ENCODE peak calls at places on chromosomes 1 and 21, in ten cellular contexts. R is EL; M is HTR-8/SVneo; H is left ventricle myocardium superior; S is activated naive CD4-positive, alpha-beta T cell treated with anti-CD3 and anti-CD28 coated beads, Interleukin-2, amount 10 ng/mL, durations not matched to agents 7 days and 5 days; U is kidney; C is Daoy; A is activated naive CD8-positive, alpha-beta T cell treated with anti-CD3 and anti-CD28 coated beads, Interleukin-2, amount 50 U/mL, for 24 hours; T is lower leg skin; Z is heart right ventricle. X is an unnamed sample.

GRCh38 chr1:199867601-199868000 is 159.9 kb upstream of the NR5A2 start:
- DNase-seq in R (peak; percentile 33), M (no peak), H (no peak), S (no peak), U (no peak), C (peak; percentile 13), A (no peak), T (no peak), Z (no peak), X (no peak)

GRCh38 chr1:209850342-209850979 is 22.7 kb downstream of the UTP25 start:
- DNase-seq in R (peak; percentile 77), M (peak; percentile 58), H (peak; percentile 47), S (peak; percentile 39), U (no peak), C (peak; percentile 88), A (peak; percentile 47), T (no peak), Z (peak; percentile 28), X (peak; percentile 50)

GRCh38 chr1:154493276-154493675 is 8.7 kb upstream of the TDRD10 start:
- DNase-seq in R (no peak), M (no peak), H (peak; percentile 49), S (peak; percentile 45), U (peak; percentile 71), C (no peak), A (no peak), T (peak; percentile 86), Z (peak; percentile 82), X (no peak)

GRCh38 chr1:228021526-228022030 is 14.8 kb downstream of the WNT3A start:
- DNase-seq in R (no peak), M (no peak), H (peak; percentile 8), S (no peak), U (peak; percentile 55), C (no peak), A (no peak), T (peak; percentile 80), Z (no peak), X (no peak)

GRCh38 chr1:30888391-30888790 is 20.2 kb downstream of the SDC3 start:
- DNase-seq in R (peak; percentile 42), M (no peak), H (peak; percentile 84), S (no peak), U (peak; percentile 92), C (peak; percentile 20), A (no peak), T (no peak), Z (peak; percentile 75), X (no peak)

GRCh38 chr1:53108646-53109580 is 33.5 kb downstream of the SLC1A7 start:
- DNase-seq in R (peak; percentile 32), M (no peak), H (no peak), S (no peak), U (no peak), C (no peak), A (no peak), T (no peak), Z (no peak), X (no peak)

GRCh38 chr1:172932981-172933380 is 117.8 kb downstream of the TNFSF18 start:
- DNase-seq in R (no peak), M (no peak), H (no peak), S (no peak), U (no peak), C (no peak), A (no peak), T (no peak), Z (no peak), X (no peak)

GRCh38 chr1:222310830-222311229 is 237.1 kb downstream of the HHIPL2 start:
- DNase-seq in R (no peak), M (no peak), H (peak; percentile 46), S (peak; percentile 31), U (peak; percentile 78), C (no peak), A (no peak), T (no peak), Z (peak; percentile 59), X (no peak)

GRCh38 chr1:51189421-51190073 is 46.5 kb upstream of the RNF11 start:
- DNase-seq in R (peak; percentile 68), M (peak; percentile 54), H (no peak), S (peak; percentile 62), U (no peak), C (peak; percentile 64), A (peak; percentile 42), T (no peak), Z (peak; percentile 42), X (peak; percentile 41)

GRCh38 chr1:229891227-229891626 is 175.8 kb upstream of the GALNT2 start:
- DNase-seq in R (no peak), M (no peak), H (no peak), S (no peak), U (no peak), C (no peak), A (no peak), T (no peak), Z (no peak), X (no peak)

GRCh38 chr1:239718997-239719628 is 332.7 kb downstream of the CHRM3 start:
- DNase-seq in R (peak; percentile 23), M (no peak), H (no peak), S (peak; percentile 25), U (no peak), C (no peak), A (no peak), T (no peak), Z (no peak), X (no peak)

GRCh38 chr1:58768971-58769808 is 14.7 kb downstream of the JUN start:
- DNase-seq in R (peak; percentile 75), M (no peak), H (peak; percentile 89), S (peak; percentile 65), U (peak; percentile 83), C (peak; percentile 76), A (peak; percentile 68), T (peak; percentile 98), Z (peak; percentile 86), X (no peak)

GRCh38 chr1:179714159-179714558 is 28.9 kb upstream of the FAM163A start:
- DNase-seq in R (no peak), M (no peak), H (no peak), S (no peak), U (no peak), C (no peak), A (no peak), T (no peak), Z (no peak), X (no peak)

GRCh38 chr21:42200906-42201614 is 17.9 kb upstream of the ABCG1 start:
- DNase-seq in R (no peak), M (no peak), H (no peak), S (no peak), U (no peak), C (no peak), A (no peak), T (no peak), Z (no peak), X (no peak)

GRCh38 chr1:6358757-6359567 is 34.6 kb downstream of the ACOT7 start:
- DNase-seq in R (peak; percentile 27), M (no peak), H (no peak), S (peak; percentile 70), U (peak; percentile 86), C (peak; percentile 79), A (peak; percentile 55), T (no peak), Z (peak; percentile 53), X (no peak)

GRCh38 chr1:203629509-203630082 is 3.0 kb downstream of the ATP2B4 start:
- DNase-seq in R (peak; percentile 65), M (no peak), H (peak; percentile 87), S (peak; percentile 76), U (peak; percentile 87), C (peak; percentile 56), A (peak; percentile 76), T (peak; percentile 95), Z (peak; percentile 71), X (no peak)

X was measured in H54.